ENCODE peak calls at places on chromosome 6, in eight cellular contexts. T is cardiac muscle cell; O is colonic mucosa; I is CD8-positive, alpha-beta memory T cell; X is MM.1S; A is GM23338; G is hepatocyte; Q is testis. F is an unnamed sample.
A peak's percentile ranks its signal among the peaks of the same experiment; 100 is the strongest.

GRCh38 chr6:90295854-90296345 is 743 bp downstream of the BACH2 start:
- DNase-seq in A (peak; percentile 69), X (peak; percentile 76), G (peak; percentile 80), O (peak; percentile 66), Q (peak; percentile 80), I (peak; percentile 80), T (peak; percentile 72), F (peak; percentile 77)

GRCh38 chr6:36285187-36285612 is 15.3 kb downstream of the PNPLA1 start:
- DNase-seq in A (peak; percentile 87), G (no peak), I (no peak), X (no peak), T (peak; percentile 44), O (no peak), Q (peak; percentile 50), F (no peak)

GRCh38 chr6:138194221-138194620 is 24.1 kb downstream of the PBOV1 start:
- DNase-seq in X (no peak), G (peak; percentile 16), I (no peak), O (peak; percentile 75), Q (no peak), A (no peak), T (no peak), F (no peak)

GRCh38 chr6:112007805-112008204 is 46.1 kb upstream of the CCN6 start:
- DNase-seq in I (no peak), A (no peak), Q (peak; percentile 24), G (no peak), T (no peak), O (no peak), X (no peak), F (no peak)

GRCh38 chr6:53734473-53735299 is 60.1 kb upstream of the LRRC1 start:
- DNase-seq in Q (peak; percentile 69), T (peak; percentile 75), I (no peak), A (peak; percentile 80), O (peak; percentile 68), X (peak; percentile 8), G (peak; percentile 77), F (peak; percentile 27)

GRCh38 chr6:129943637-129944271 is 74.6 kb upstream of the L3MBTL3 start:
- DNase-seq in Q (no peak), A (no peak), X (no peak), O (no peak), T (no peak), I (no peak), G (no peak), F (no peak)

GRCh38 chr6:128129679-128130078 is 228.8 kb upstream of the THEMIS start:
- DNase-seq in X (no peak), O (no peak), A (no peak), T (no peak), G (no peak), Q (no peak), I (no peak), F (no peak)

GRCh38 chr6:127120787-127121636 is 2.5 kb downstream of the RSPO3 start:
- DNase-seq in X (peak; percentile 70), I (peak; percentile 62), O (peak; percentile 77), A (peak; percentile 87), Q (peak; percentile 85), T (peak; percentile 88), G (peak; percentile 87), F (peak; percentile 33)

GRCh38 chr6:169071394-169071793 is 182.3 kb downstream of the THBS2 start:
- DNase-seq in T (no peak), Q (no peak), X (no peak), I (no peak), A (no peak), O (no peak), G (no peak), F (no peak)

GRCh38 chr6:169074551-169074950 is 179.1 kb downstream of the THBS2 start:
- DNase-seq in O (no peak), X (no peak), T (no peak), Q (no peak), G (no peak), I (no peak), A (no peak), F (no peak)

GRCh38 chr6:169073311-169073710 is 180.3 kb downstream of the THBS2 start:
- DNase-seq in G (no peak), T (no peak), Q (no peak), I (no peak), A (no peak), X (no peak), O (no peak), F (no peak)

GRCh38 chr6:169070506-169071176 is 183.0 kb downstream of the THBS2 start:
- DNase-seq in G (peak; percentile 80), X (no peak), O (peak; percentile 45), T (no peak), A (no peak), Q (peak; percentile 78), I (no peak), F (no peak)

DNA sequence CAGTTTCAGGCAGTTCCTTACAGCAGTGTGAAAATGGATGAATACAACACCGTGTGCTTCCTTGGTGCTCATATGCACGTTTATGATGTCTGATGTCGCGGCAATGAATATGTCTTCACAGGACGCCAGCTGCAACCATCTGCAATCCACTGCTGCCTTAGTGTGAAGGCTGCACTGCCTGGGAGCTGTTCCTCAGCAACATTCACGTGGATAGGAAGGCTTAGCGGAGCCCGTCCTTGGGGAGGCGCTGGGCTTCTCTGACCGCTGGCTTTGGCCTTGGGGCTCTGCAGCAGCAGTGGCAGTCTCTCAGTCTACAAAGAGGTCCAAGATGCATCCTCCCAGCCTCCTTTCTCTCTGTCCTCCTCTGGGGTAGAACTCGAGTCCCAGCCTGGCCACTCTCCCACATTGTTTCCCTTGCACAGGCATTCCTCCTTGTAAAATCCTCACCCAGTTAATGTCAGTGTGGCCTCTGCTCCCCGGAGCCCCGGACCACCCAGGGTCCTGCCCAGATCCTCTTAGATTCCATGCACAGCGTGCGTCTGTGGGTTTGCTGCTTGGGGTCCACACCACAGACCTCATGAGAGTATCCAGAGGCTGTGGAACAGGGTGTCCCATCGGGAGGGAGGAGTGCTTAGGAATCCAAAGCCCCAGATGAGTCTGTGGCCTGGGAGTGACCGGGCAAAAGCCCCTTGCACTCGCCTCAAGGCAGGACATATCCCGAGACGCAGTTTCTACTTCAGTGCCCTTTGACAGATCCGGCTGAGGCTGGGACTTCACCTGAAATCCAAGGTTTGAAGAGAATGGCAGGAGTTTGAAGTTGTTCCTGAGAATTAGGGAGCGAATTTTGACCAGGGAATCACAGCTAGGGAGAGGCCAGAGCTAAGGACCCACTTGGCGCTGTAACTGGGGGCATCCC is 181.3 kb downstream of the THBS2 start:
- DNase-seq in Q (no peak), O (no peak), X (no peak), I (no peak), A (no peak), G (no peak), T (no peak), F (no peak)
- H3K27ac ChIP-seq in Q (peak overlapping the region; percentile 22), O (peak overlapping the region; percentile 23), X (no peak overlapping the region), I (no peak overlapping the region), A (no peak overlapping the region), G (no peak overlapping the region), T (no peak overlapping the region), F (no peak overlapping the region)

DNA sequence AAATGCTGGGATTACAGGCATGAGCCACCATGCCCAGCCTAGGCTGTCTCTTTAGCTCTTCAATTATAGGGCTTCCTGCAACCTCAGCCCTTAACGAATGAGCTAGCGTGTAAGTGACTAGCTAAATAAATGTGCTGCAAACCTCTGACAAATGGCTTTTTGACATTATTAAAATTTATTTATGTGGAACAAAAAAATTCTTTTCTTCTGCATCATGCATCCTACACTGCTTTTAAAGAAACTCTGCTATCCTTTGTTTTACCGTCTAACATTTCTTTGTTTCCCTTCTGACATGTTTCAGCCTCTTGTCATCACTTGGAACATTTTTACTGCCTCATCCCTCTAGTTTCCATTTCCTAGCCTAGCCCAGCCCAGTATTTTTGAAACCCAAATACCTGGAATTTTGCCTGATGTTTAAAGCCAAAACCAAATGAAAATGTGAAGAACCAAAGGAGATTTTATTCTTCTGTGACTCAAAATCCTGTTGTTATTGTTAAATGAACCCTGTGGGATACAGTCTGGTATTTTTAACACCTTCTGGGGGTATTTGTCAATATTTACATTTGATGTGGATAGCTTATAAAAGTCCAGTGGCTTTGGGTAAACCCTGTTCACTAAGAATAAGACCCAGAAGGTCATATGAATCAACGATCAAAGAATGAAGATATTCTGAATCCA is 9.5 kb downstream of the NT5E start:
- DNase-seq in Q (no peak), I (no peak), A (no peak), T (no peak), O (no peak), G (no peak), X (no peak), F (no peak)
- H3K4me1 ChIP-seq in Q (peaks cover 23% of the 10 kb centered on the region), I (peaks cover 27% of the 10 kb centered on the region), A (peaks cover 26% of the 10 kb centered on the region), T (no peaks in the 10 kb centered on the region), O (no peaks in the 10 kb centered on the region), G (no peaks in the 10 kb centered on the region), X (peaks cover 65% of the 10 kb centered on the region), F (no peaks in the 10 kb centered on the region)

DNA sequence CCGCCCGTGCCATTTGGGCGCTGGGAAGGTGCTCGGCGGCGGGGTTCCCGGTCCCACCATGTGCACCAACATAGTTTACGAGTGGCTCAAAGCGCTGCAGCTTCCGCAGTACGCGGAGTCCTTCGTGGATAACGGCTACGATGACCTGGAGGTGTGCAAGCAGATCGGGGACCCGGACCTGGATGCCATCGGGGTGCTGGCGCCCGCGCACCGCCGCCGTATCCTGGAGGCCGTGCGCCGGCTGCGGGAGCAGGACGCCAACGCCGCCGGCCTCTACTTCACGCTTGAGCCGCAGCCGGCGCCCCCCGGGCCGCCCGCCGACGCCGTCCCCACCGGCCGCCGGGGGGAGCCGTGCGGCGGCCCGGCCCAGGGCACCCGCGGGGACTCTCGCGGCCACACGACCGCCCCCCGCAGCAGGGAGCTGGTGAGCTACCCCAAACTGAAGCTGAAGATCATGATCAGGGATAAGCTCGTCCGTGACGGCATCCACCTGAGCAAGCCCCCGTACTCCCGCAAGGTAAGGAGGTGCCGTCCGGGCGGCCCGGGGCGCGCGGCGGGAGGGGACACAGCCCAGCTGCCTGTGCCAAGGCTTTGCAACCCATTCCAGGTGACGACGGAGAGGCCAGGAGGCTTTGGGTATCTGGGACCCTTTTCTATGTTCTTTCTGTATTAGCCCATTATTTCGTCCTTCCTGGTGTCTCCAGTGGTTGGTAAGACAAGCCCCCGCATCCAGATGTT is 550 bp downstream of the SAMD5 start:
- DNase-seq in I (no peak), Q (peak; percentile 23), O (peak; percentile 30), T (peak; percentile 51), A (peak; percentile 51), G (peak; percentile 52), X (no peak), F (no peak)
- H3K4me3 ChIP-seq in I (no peak overlapping the region), Q (peak overlapping the region; percentile 49), O (peak overlapping the region; percentile 83), T (peak overlapping the region; percentile 64), A (peak overlapping the region; percentile 62), G (peak overlapping the region; percentile 90), X (no peak overlapping the region), F (no peak overlapping the region)

GRCh38 chr6:156795825-156796224 is 18.6 kb downstream of the ARID1B start:
- DNase-seq in G (no peak), I (no peak), A (no peak), O (no peak), T (no peak), X (no peak), Q (peak; percentile 68), F (no peak)

GRCh38 chr6:156794546-156794945 is 17.4 kb downstream of the ARID1B start:
- DNase-seq in G (no peak), Q (no peak), T (no peak), A (no peak), X (no peak), I (no peak), O (no peak), F (no peak)

GRCh38 chr6:156793224-156793623 is 16.0 kb downstream of the ARID1B start:
- DNase-seq in T (no peak), O (no peak), Q (no peak), G (no peak), X (no peak), I (no peak), A (no peak), F (no peak)

GRCh38 chr6:156796627-156797026 is 19.4 kb downstream of the ARID1B start:
- DNase-seq in O (no peak), A (no peak), G (no peak), T (no peak), X (no peak), Q (no peak), I (no peak), F (no peak)

DNA sequence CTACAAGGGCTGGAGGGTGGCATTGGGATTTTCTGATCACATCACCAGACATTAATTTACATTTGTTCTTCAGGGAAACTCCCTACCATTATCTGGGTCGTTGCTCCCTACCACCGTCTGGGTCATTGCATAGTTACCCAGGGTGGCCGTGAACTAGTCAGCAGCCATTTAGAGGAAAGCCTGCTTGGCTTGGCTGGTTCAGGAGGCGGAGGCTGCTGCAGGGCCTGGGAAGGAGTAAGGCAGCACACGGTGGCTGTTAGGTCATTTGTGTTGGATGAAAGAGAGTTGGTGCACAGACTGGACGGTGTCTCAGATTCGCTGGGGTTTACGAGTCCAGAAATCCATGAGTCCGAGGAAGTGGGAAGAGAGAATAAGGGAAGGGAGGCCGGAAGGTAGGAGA is 17.8 kb downstream of the ARID1B start:
- DNase-seq in A (no peak), I (no peak), Q (no peak), X (no peak), T (no peak), O (no peak), G (no peak), F (no peak)
- H3K27ac ChIP-seq in A (no peak overlapping the region), I (no peak overlapping the region), Q (no peak overlapping the region), X (no peak overlapping the region), T (peak overlapping the region; percentile 58), O (no peak overlapping the region), G (no peak overlapping the region), F (peak overlapping the region; percentile 56)